ENCODE peak calls at places on chromosomes 5 and 9, in nine cellular contexts. V is Peyer's patch; E is left ventricle myocardium inferior; H is heart right ventricle; I is PC-3; U is lung; P is CD8-positive, alpha-beta memory T cell; K is PC-9; C is kidney. T is an unnamed sample.

GRCh38 chr5:134028496-134028895 is 23.7 kb upstream of the VDAC1 start:
- DNase-seq in P (no peak), U (no peak), E (no peak), I (no peak), K (no peak), H (no peak), V (no peak), C (no peak), T (no peak)

GRCh38 chr9:70561805-70562395 is 147.4 kb upstream of the KLF9 start:
- DNase-seq in P (no peak), C (no peak), E (no peak), I (no peak), H (no peak), K (no peak), V (no peak), U (no peak), T (no peak)

GRCh38 chr5:147290261-147290660 is 55.4 kb downstream of the STK32A start:
- DNase-seq in C (no peak), K (no peak), I (no peak), E (peak), P (no peak), V (no peak), H (peak), U (peak), T (no peak)

GRCh38 chr5:163564321-163564924 is 59.0 kb downstream of the MAT2B start:
- DNase-seq in C (no peak), K (peak), P (peak), H (peak), I (peak), E (no peak), V (no peak), U (peak), T (peak)

GRCh38 chr5:91556-92263 is at the start of gene PLEKHG4B:
- DNase-seq in P (no peak), K (no peak), U (no peak), V (no peak), H (no peak), I (no peak), C (peak), E (no peak), T (no peak)

GRCh38 chr9:99103505-99103904 is 1.4 kb upstream of the TGFBR1 start:
- DNase-seq in E (no peak), H (no peak), U (no peak), V (no peak), C (no peak), I (no peak), K (no peak), P (no peak), T (no peak)

GRCh38 chr5:33336911-33337620 is 103.7 kb upstream of the TARS1 start:
- DNase-seq in V (no peak), K (no peak), P (no peak), H (no peak), C (no peak), U (no peak), I (no peak), E (no peak), T (no peak)

GRCh38 chr9:86287013-86287412 is 4.7 kb upstream of the ISCA1 start:
- DNase-seq in U (no peak), C (no peak), E (no peak), I (peak), K (no peak), P (no peak), H (no peak), V (no peak), T (no peak)

GRCh38 chr5:135047347-135047695 is 13.3 kb upstream of the PITX1 start:
- DNase-seq in K (peak), V (no peak), E (no peak), I (no peak), H (no peak), C (peak), P (no peak), U (no peak), T (no peak)

GRCh38 chr5:123645024-123645603 is 133.1 kb downstream of the CSNK1G3 start:
- DNase-seq in C (no peak), K (no peak), I (no peak), V (no peak), H (no peak), P (no peak), E (no peak), U (no peak), T (no peak)

GRCh38 chr9:123011878-123012528 is 21.5 kb upstream of the GPR21 start:
- DNase-seq in H (no peak), K (no peak), P (no peak), U (no peak), I (no peak), V (no peak), E (no peak), C (no peak), T (no peak)

GRCh38 chr5:75435101-75435500 is 76.3 kb downstream of the CERT1 start:
- DNase-seq in I (no peak), K (no peak), U (no peak), P (no peak), V (no peak), E (no peak), H (no peak), C (no peak), T (no peak)

GRCh38 chr9:25716220-25716872 is 38.1 kb upstream of the TUSC1 start:
- DNase-seq in U (no peak), E (no peak), K (peak), V (no peak), C (no peak), H (peak), P (no peak), I (peak), T (no peak)

GRCh38 chr9:80649001-80649420 is 1040.3 kb downstream of the TLE1 start:
- DNase-seq in V (no peak), E (no peak), P (no peak), H (peak), U (no peak), C (no peak), K (peak), I (peak), T (no peak)

GRCh38 chr9:109167716-109168115 is 667 bp upstream of the FRRS1L start:
- DNase-seq in C (no peak), P (no peak), E (no peak), I (no peak), K (no peak), U (no peak), H (no peak), V (no peak), T (no peak)

GRCh38 chr9:109168170-109168569 is 1.1 kb upstream of the FRRS1L start:
- DNase-seq in P (no peak), I (no peak), V (no peak), E (no peak), H (no peak), U (no peak), C (no peak), K (no peak), T (no peak)

GRCh38 chr9:109164040-109164439 is 3.0 kb downstream of the FRRS1L start:
- DNase-seq in V (no peak), E (no peak), C (no peak), P (no peak), I (no peak), H (no peak), K (no peak), U (no peak), T (no peak)

GRCh38 chr9:109166771-109167601 is at the start of gene FRRS1L:
- DNase-seq in C (no peak), U (no peak), H (no peak), K (no peak), P (no peak), E (no peak), I (no peak), V (no peak), T (no peak)

GRCh38 chr9:109166171-109166770 is 778 bp downstream of the FRRS1L start:
- DNase-seq in P (no peak), H (no peak), U (no peak), V (no peak), I (no peak), K (no peak), C (no peak), E (no peak), T (no peak)
- H3K4me3 ChIP-seq in P (no peak), H (no peak), U (no peak), V (peak), I (no peak), K (no peak), C (no peak), E (peak), T (no peak)

GRCh38 chr5:35365756-35366155 is 135.5 kb upstream of the PRLR start:
- DNase-seq in P (no peak), E (no peak), U (no peak), H (no peak), V (no peak), C (no peak), K (no peak), I (no peak), T (no peak)

GRCh38 chr5:35360671-35361070 is 130.4 kb upstream of the PRLR start:
- DNase-seq in H (no peak), E (no peak), K (no peak), C (no peak), U (no peak), P (no peak), I (no peak), V (no peak), T (no peak)

GRCh38 chr5:35364350-35364749 is 134.1 kb upstream of the PRLR start:
- DNase-seq in E (no peak), C (no peak), I (no peak), P (no peak), V (no peak), K (no peak), H (no peak), U (no peak), T (no peak)

GRCh38 chr5:35363387-35363965 is 133.2 kb upstream of the PRLR start:
- DNase-seq in E (no peak), H (no peak), C (no peak), V (no peak), U (no peak), P (no peak), I (peak), K (no peak), T (no peak)

GRCh38 chr5:35362772-35363171 is 132.5 kb upstream of the PRLR start:
- DNase-seq in U (no peak), K (no peak), C (no peak), P (no peak), I (no peak), H (no peak), V (no peak), E (no peak), T (no peak)
- H3K27ac ChIP-seq in U (no peak), K (no peak), C (no peak), P (no peak), I (no peak), H (no peak), V (no peak), E (no peak), T (no peak)

DNA sequence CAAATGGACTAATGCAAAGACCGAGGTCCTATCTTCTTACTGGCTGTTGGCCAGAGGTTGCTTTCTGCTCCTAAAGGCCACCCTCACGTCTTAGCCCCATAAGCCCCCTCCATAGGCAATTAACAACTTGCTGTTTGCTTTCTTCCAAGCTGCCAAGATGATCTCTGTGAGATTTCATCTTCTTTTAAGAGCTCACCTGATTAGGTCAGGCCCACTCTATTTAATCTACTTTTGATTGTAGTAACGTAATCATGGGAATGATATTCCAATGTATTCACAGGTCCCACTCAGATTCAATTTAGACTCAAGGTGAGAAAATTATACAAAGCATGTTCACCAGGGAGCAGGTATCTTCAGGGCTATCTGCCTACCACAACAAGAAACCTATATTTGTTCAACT is 84.4 kb upstream of the RAD23B start:
- DNase-seq in I (no peak), C (no peak), P (no peak), U (no peak), E (no peak), K (no peak), H (no peak), V (no peak), T (no peak)
- H3K4me3 ChIP-seq in I (no peak), C (no peak), P (no peak), U (no peak), E (no peak), K (no peak), H (no peak), V (no peak), T (no peak)

GRCh38 chr9:96567203-96567700 is 52.4 kb downstream of the CDC14B start:
- DNase-seq in U (no peak), V (no peak), E (no peak), P (no peak), C (no peak), H (no peak), I (no peak), K (no peak), T (no peak)

GRCh38 chr9:96566401-96567202 is 53.0 kb downstream of the CDC14B start:
- DNase-seq in P (peak), K (peak), I (peak), C (peak), H (peak), V (peak), E (peak), U (peak), T (peak)

GRCh38 chr9:96564217-96564616 is 55.4 kb downstream of the CDC14B start:
- DNase-seq in K (no peak), I (no peak), V (no peak), H (no peak), U (no peak), P (no peak), C (no peak), E (no peak), T (no peak)

GRCh38 chr9:96565684-96566360 is 53.8 kb downstream of the CDC14B start:
- DNase-seq in H (no peak), U (no peak), V (no peak), P (no peak), I (no peak), C (no peak), E (no peak), K (no peak), T (peak)
- H3K27ac ChIP-seq in H (peak), U (no peak), V (peak), P (no peak), I (peak), C (peak), E (peak), K (peak), T (peak)